ENCODE peak calls at places on chromosome 11, in nine cellular contexts. H is pancreas; T is AG04450; P is adipocyte; O is CD4-positive, alpha-beta memory T cell; F is stomach; G is lung; M is WERI-Rb-1; A is mesenchymal stem cell. U is an unnamed sample.

GRCh38 chr11:128774593-128774992 is 80.7 kb downstream of the FLI1 start:
- DNase-seq in M (no peak), H (no peak), P (no peak), F (no peak), A (no peak), T (no peak), O (no peak), G (no peak), U (no peak)

GRCh38 chr11:9660886-9661285 is 3.0 kb upstream of the SWAP70 start:
- DNase-seq in G (no peak), A (no peak), O (no peak), T (no peak), P (no peak), M (no peak), H (no peak), F (no peak), U (peak; percentile 89)

GRCh38 chr11:77083553-77084245 is 16.9 kb downstream of the CAPN5 start:
- DNase-seq in T (no peak), A (no peak), H (no peak), M (no peak), P (no peak), F (peak; percentile 19), G (no peak), O (no peak), U (no peak)

GRCh38 chr11:93039841-93040240 is 70.4 kb downstream of the MTNR1B start:
- DNase-seq in T (no peak), G (no peak), M (no peak), F (no peak), H (no peak), A (no peak), P (no peak), O (no peak), U (peak; percentile 32)

GRCh38 chr11:61917357-61918109 is at the start of gene RAB3IL1:
- DNase-seq in F (peak; percentile 56), H (peak; percentile 52), T (no peak), A (peak; percentile 40), M (peak; percentile 54), P (peak; percentile 86), G (no peak), O (no peak), U (no peak)

GRCh38 chr11:111743700-111744099 is 22.5 kb downstream of the PPP2R1B start:
- DNase-seq in T (no peak), H (no peak), F (no peak), G (no peak), P (no peak), A (no peak), M (no peak), O (no peak), U (no peak)

GRCh38 chr11:67027483-67027930 is 4.6 kb downstream of the SYT12 start:
- DNase-seq in P (no peak), H (no peak), M (no peak), A (no peak), T (no peak), F (peak; percentile 78), O (no peak), G (no peak), U (peak; percentile 23)

GRCh38 chr11:107301886-107302285 is 155.7 kb downstream of the CWF19L2 start:
- DNase-seq in G (no peak), T (no peak), M (no peak), P (peak; percentile 15), F (no peak), H (no peak), O (no peak), A (peak; percentile 8), U (peak; percentile 67)

GRCh38 chr11:27703453-27703852 is 3.2 kb upstream of the BDNF start:
- DNase-seq in G (no peak), H (no peak), A (peak; percentile 82), P (peak; percentile 69), O (no peak), M (no peak), T (no peak), F (no peak), U (peak; percentile 37)

GRCh38 chr11:107776062-107776461 is 64.2 kb upstream of the SLN start:
- DNase-seq in G (no peak), F (no peak), M (no peak), H (no peak), T (no peak), P (no peak), O (no peak), A (no peak), U (no peak)

GRCh38 chr11:111302298-111302697 is 4.0 kb downstream of the POU2AF3 start:
- DNase-seq in M (peak; percentile 26), H (no peak), A (no peak), O (no peak), G (peak; percentile 72), F (peak; percentile 51), T (no peak), P (no peak), U (no peak)

GRCh38 chr11:57484141-57484710 is 23.9 kb downstream of the RTN4RL2 start:
- DNase-seq in A (no peak), O (no peak), G (no peak), T (no peak), F (no peak), M (no peak), H (no peak), P (no peak), U (no peak)

GRCh38 chr11:57481915-57482781 is 21.8 kb downstream of the RTN4RL2 start:
- DNase-seq in A (no peak), G (no peak), P (no peak), T (no peak), F (no peak), H (no peak), M (no peak), O (no peak), U (no peak)

GRCh38 chr11:57485217-57486007 is 25.1 kb downstream of the RTN4RL2 start:
- DNase-seq in A (no peak), O (no peak), H (no peak), M (no peak), F (no peak), G (no peak), T (no peak), P (no peak), U (peak; percentile 35)

GRCh38 chr11:57482782-57483569 is 22.6 kb downstream of the RTN4RL2 start:
- DNase-seq in T (no peak), O (no peak), F (peak; percentile 44), A (peak; percentile 45), G (no peak), P (peak; percentile 74), M (peak; percentile 73), H (no peak), U (no peak)

DNA sequence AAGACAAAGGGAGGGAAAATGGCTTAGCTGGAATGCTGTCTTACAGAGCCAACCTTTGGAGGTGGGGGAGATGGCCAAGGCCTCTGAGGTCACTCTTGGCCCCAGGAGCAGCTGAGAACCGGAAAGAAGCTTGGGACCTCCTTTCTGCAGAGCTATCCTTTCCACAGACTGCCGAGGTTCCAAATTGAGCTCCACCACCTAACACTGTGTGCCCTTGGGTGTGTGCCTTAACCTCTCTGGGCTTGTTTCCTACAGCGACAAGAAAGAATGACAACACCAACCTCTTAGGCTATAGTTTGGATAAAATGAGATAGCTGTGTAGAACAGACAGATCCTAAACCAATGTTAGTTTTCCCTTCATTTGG is 23.2 kb downstream of the RTN4RL2 start:
- DNase-seq in P (no peak), A (no peak), G (no peak), T (no peak), M (no peak), O (no peak), H (no peak), F (no peak), U (no peak)
- H3K4me3 ChIP-seq in P (peak overlapping the region; percentile 76), A (peak overlapping the region; percentile 76), G (no peak overlapping the region), T (no peak overlapping the region), M (peak overlapping the region; percentile 65), O (no peak overlapping the region), H (no peak overlapping the region), F (no peak overlapping the region), U (no peak overlapping the region)

GRCh38 chr11:40683010-40683409 is 776.4 kb downstream of the LRRC4C start:
- DNase-seq in F (no peak), H (no peak), T (no peak), G (no peak), P (no peak), M (no peak), O (no peak), A (no peak), U (no peak)

GRCh38 chr11:40679276-40679675 is 780.2 kb downstream of the LRRC4C start:
- DNase-seq in M (no peak), F (no peak), H (no peak), O (no peak), T (no peak), P (no peak), A (no peak), G (no peak), U (no peak)
- H3K27me3 ChIP-seq in M (peaks cover 30% of the 10 kb centered on the region), F (no peaks in the 10 kb centered on the region), H (no peaks in the 10 kb centered on the region), O (no peaks in the 10 kb centered on the region), T (no peaks in the 10 kb centered on the region), P (no peaks in the 10 kb centered on the region), A (no peaks in the 10 kb centered on the region), G (no peaks in the 10 kb centered on the region), U (no peaks in the 10 kb centered on the region)

GRCh38 chr11:7577226-7577882 is 63.6 kb downstream of the PPFIBP2 start:
- DNase-seq in F (peak; percentile 39), A (peak; percentile 85), O (no peak), G (no peak), P (peak; percentile 74), H (no peak), M (no peak), T (no peak), U (no peak)

GRCh38 chr11:7578276-7578955 is 64.6 kb downstream of the PPFIBP2 start:
- DNase-seq in T (no peak), P (no peak), F (no peak), A (no peak), G (no peak), M (no peak), O (no peak), H (no peak), U (no peak)

GRCh38 chr11:7576671-7577225 is 62.9 kb downstream of the PPFIBP2 start:
- DNase-seq in M (no peak), A (no peak), O (no peak), P (peak; percentile 64), F (no peak), H (no peak), T (no peak), G (no peak), U (no peak)

GRCh38 chr11:7579226-7579825 is 65.5 kb downstream of the PPFIBP2 start:
- DNase-seq in A (peak; percentile 74), H (no peak), O (no peak), F (no peak), T (no peak), P (peak; percentile 85), M (no peak), G (no peak), U (no peak)

DNA sequence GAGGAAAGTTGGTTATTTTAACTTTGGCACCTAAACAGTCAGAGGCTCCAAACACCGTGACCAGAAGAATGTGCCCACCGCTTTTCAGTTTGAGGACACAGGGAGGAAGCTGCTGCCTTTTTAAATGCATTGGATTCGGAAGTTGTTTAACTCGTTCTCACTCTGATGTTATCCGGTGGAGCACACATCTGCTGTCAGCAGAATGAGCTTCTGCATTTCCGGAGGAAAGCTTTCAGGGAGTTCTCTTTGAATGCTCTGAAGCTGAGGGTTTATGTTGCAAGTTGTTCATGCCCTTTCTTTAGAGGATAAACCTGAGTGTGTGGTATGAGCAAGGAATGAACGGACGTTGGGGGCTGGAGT is 64.1 kb downstream of the PPFIBP2 start:
- DNase-seq in F (no peak), T (no peak), G (no peak), M (no peak), H (no peak), O (no peak), P (peak; percentile 59), A (peak; percentile 70), U (peak; percentile 51)
- H3K4me3 ChIP-seq in F (peak overlapping the region; percentile 37), T (peak overlapping the region; percentile 55), G (peak overlapping the region; percentile 2), M (no peak overlapping the region), H (no peak overlapping the region), O (no peak overlapping the region), P (peak overlapping the region; percentile 77), A (peak overlapping the region; percentile 69), U (no peak overlapping the region)

GRCh38 chr11:114170226-114170625 is 110.7 kb downstream of the ZBTB16 start:
- DNase-seq in F (no peak), M (no peak), T (no peak), P (no peak), H (no peak), O (no peak), G (no peak), A (no peak), U (no peak)
- H3K27me3 ChIP-seq in F (no peaks in the 10 kb centered on the region), M (no peaks in the 10 kb centered on the region), T (peaks cover 57% of the 10 kb centered on the region), P (no peaks in the 10 kb centered on the region), H (no peaks in the 10 kb centered on the region), O (no peaks in the 10 kb centered on the region), G (no peaks in the 10 kb centered on the region), A (peaks cover 85% of the 10 kb centered on the region), U (peaks cover 36% of the 10 kb centered on the region)